ENCODE peak calls at places on chromosomes 7 and 10, in eight cellular contexts. A is A673, H is uterus, K is AG04450, W is adrenal gland, J is ascending aorta, B is PC-9, R is H9. E is an unnamed sample.

GRCh38 chr10:79475877-79476276 is 30.5 kb upstream of the ZCCHC24 start:
- DNase-seq in W (no peak), J (no peak), H (no peak), B (no peak), A (no peak), R (no peak), K (no peak), E (no peak)

GRCh38 chr10:132397671-132398565 is 918 bp downstream of the PWWP2B start:
- DNase-seq in K (no peak), H (peak; percentile 63), B (peak; percentile 33), W (peak; percentile 92), R (no peak), J (no peak), A (peak; percentile 49), E (no peak)

GRCh38 chr7:64849250-64849923 is 53.7 kb upstream of the ZNF273 start:
- DNase-seq in R (no peak), J (no peak), W (no peak), H (no peak), K (no peak), B (peak; percentile 26), A (peak; percentile 34), E (no peak)

GRCh38 chr10:103504181-103504783 is 10.8 kb downstream of the NEURL1 start:
- DNase-seq in K (peak; percentile 70), B (peak; percentile 68), J (no peak), W (peak; percentile 64), H (peak; percentile 89), R (no peak), A (no peak), E (no peak)

GRCh38 chr7:77783111-77783510 is 15.1 kb downstream of the TMEM60 start:
- DNase-seq in W (no peak), K (no peak), H (no peak), A (no peak), J (no peak), B (no peak), R (no peak), E (no peak)

GRCh38 chr10:34247560-34247959 is 567.5 kb downstream of the PARD3 start:
- DNase-seq in B (no peak), H (no peak), A (no peak), K (no peak), J (no peak), R (no peak), W (no peak), E (no peak)

GRCh38 chr10:58473966-58474365 is 38.7 kb upstream of the BICC1 start:
- DNase-seq in B (no peak), J (no peak), R (no peak), K (no peak), W (no peak), H (no peak), A (no peak), E (no peak)

GRCh38 chr7:26930201-26930600 is 65.8 kb upstream of the SKAP2 start:
- DNase-seq in K (no peak), B (no peak), W (no peak), A (no peak), J (no peak), R (no peak), H (no peak), E (no peak)

GRCh38 chr7:135189961-135190360 is 19.5 kb upstream of the CYREN start:
- DNase-seq in J (no peak), W (peak; percentile 75), H (no peak), B (no peak), R (no peak), A (no peak), K (no peak), E (no peak)

GRCh38 chr7:1846331-1847065 is 176.4 kb downstream of the ELFN1 start:
- DNase-seq in R (no peak), K (no peak), W (no peak), A (no peak), H (no peak), J (no peak), B (no peak), E (no peak)

GRCh38 chr7:27145167-27145883 is 1.8 kb upstream of the HOXA5 start:
- DNase-seq in H (no peak), K (no peak), W (no peak), R (no peak), J (no peak), B (no peak), A (no peak), E (no peak)

GRCh38 chr7:43747703-43748102 is 10.8 kb upstream of the BLVRA start:
- DNase-seq in A (no peak), K (no peak), B (no peak), W (no peak), J (no peak), H (no peak), R (no peak), E (no peak)

GRCh38 chr7:16347461-16348192 is 73.7 kb downstream of the CRPPA start:
- DNase-seq in K (no peak), R (no peak), H (no peak), A (no peak), J (no peak), W (no peak), B (no peak), E (no peak)

GRCh38 chr7:35839860-35840854 is 39.3 kb downstream of the SEPTIN7 start:
- DNase-seq in K (peak; percentile 18), H (no peak), R (no peak), A (peak; percentile 29), J (no peak), W (no peak), B (no peak), E (no peak)

GRCh38 chr10:121374121-121374520 is 224.1 kb downstream of the FGFR2 start:
- DNase-seq in W (no peak), H (no peak), B (no peak), J (no peak), K (no peak), R (no peak), A (no peak), E (no peak)

GRCh38 chr10:47023237-47024045 is 112.2 kb downstream of the PTPN20 start:
- DNase-seq in W (no peak), K (no peak), B (no peak), J (no peak), A (no peak), R (peak; percentile 23), H (no peak), E (no peak)

GRCh38 chr7:115637123-115637522 is 393.4 kb downstream of the TFEC start:
- DNase-seq in H (no peak), A (peak; percentile 53), J (no peak), B (no peak), W (no peak), R (no peak), K (no peak), E (no peak)

GRCh38 chr7:115638853-115639252 is 391.7 kb downstream of the TFEC start:
- DNase-seq in J (no peak), W (no peak), R (no peak), H (no peak), A (no peak), B (no peak), K (no peak), E (no peak)

DNA sequence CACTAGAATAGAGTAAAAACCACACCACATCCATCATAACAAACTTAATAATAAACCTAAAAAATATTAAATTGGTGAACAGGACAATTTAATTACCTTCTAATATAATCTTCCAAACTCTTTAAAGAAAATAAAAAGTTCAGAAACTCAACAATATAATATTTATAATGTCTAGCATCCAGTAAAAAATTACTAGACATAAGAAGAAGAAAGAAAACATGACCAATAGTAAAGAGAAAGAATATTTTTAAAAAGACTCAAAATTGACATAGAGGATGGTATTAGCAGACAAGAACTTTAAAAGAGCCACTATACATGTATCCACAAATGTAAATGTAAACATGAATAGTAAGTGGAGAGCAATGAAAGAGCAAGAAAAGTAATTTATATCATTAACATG is 388.4 kb downstream of the TFEC start:
- DNase-seq in W (no peak), H (no peak), B (no peak), J (no peak), R (no peak), A (no peak), K (no peak), E (no peak)
- TF ChIP-seq CTCF in W (no peak), H (no peak), B (no peak), J (no peak), R (no peak), A (no peak), K (no peak), E (no peak)

DNA sequence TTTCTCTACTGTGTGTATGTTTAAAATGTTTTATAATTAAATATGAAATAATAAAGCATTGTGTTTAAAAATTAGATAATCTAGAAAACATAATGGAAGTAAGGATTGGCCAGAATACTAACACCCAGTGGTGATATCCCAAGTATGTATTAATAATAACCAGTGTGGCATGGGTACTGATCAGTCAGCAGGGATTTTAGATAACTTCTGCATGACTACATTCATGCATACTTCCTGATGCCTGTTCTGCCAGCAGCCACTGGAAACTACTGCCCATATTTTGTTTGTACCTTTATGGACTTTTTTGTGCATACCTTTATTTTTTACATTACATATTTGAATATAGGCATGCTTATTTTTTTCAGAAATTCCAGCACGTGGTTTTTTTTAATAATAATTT is 156.6 kb upstream of the TMEM196 start:
- DNase-seq in K (no peak), A (no peak), W (no peak), H (no peak), B (no peak), R (no peak), J (no peak), E (no peak)
- TF ChIP-seq CTCF in K (no peak), A (no peak), W (no peak), H (no peak), B (no peak), R (no peak), J (no peak), E (no peak)

DNA sequence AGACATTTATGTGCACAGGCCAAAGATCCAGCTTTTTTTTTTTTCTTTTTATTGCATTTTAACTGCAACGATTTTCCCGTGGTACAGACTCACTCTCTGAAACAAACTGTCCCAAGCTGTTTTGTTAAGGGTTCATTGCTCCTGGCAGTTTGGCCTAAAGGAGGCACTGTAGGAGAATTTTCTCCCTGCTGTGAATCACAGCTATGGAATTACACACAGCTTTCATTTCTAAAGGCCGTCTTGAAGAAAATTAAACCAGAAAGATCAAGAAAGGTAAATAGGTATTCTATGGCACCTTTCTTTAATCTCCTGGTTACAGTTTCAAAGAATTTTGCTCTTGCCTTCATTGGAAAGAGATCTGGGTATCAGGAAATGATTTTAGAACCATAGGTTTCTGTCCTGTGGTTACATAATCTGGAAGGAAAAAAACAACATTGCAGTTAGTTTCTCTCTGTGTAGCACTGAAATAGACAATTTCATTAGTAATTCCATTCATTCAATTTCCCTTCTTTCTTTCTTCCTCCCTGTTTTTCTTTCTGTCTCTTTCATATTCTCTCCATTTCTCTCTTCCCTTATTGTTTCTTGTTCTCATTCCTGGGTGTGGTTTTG is 51.2 kb downstream of the PDK4 start:
- DNase-seq in H (peak; percentile 74), B (peak; percentile 44), J (no peak), A (peak; percentile 39), K (peak; percentile 34), R (no peak), W (peak; percentile 79), E (no peak)
- TF ChIP-seq CTCF in H (peak; percentile 81), B (peak; percentile 71), J (peak; percentile 76), A (peak; percentile 61), K (peak; percentile 83), R (peak; percentile 70), W (peak; percentile 77), E (peak; percentile 63)

GRCh38 chr7:29158748-29159147 is 12.4 kb upstream of the CPVL start:
- DNase-seq in K (no peak), R (no peak), H (no peak), B (no peak), A (no peak), J (no peak), W (no peak), E (no peak)
- TF ChIP-seq CTCF in K (no peak), R (no peak), H (no peak), B (no peak), A (no peak), J (no peak), W (no peak), E (no peak)

E was measured in neural crest cell.